ENCODE peak calls at places on chromosomes 12 and 14, in nine cellular contexts. G, K, V, Z, A, R, I, S and Q are unnamed samples.

GRCh38 chr12:128969480-128970055 is 116.3 kb downstream of the GLT1D1 start:
- DNase-seq in R (no peak), Z (no peak), V (peak), I (peak), K (no peak), S (no peak), G (no peak), A (no peak), Q (no peak)

GRCh38 chr12:68240079-68240478 is 13.3 kb downstream of the IL22 start:
- DNase-seq in K (no peak), I (no peak), S (peak), V (no peak), Z (peak), G (no peak), A (no peak), R (no peak), Q (peak)

GRCh38 chr12:28035483-28035882 is 63.0 kb upstream of the PTHLH start:
- DNase-seq in S (peak), Z (no peak), R (no peak), K (no peak), I (no peak), V (no peak), A (no peak), G (no peak), Q (no peak)

GRCh38 chr14:105281354-105282097 is 19.3 kb downstream of the BRF1 start:
- DNase-seq in G (no peak), Z (no peak), R (no peak), K (no peak), V (no peak), I (peak), A (no peak), S (peak), Q (peak)

GRCh38 chr14:90805662-90806548 is 10.3 kb downstream of the TTC7B start:
- DNase-seq in R (peak), I (no peak), K (no peak), Z (peak), S (no peak), A (no peak), V (no peak), G (no peak), Q (no peak)

GRCh38 chr12:90305379-90305778 is 596.7 kb upstream of the ATP2B1 start:
- DNase-seq in A (no peak), S (peak), Z (no peak), R (no peak), K (no peak), G (no peak), I (no peak), V (no peak), Q (no peak)

GRCh38 chr12:29073631-29074239 is 75.3 kb upstream of the FAR2 start:
- DNase-seq in Z (no peak), R (no peak), S (peak), K (peak), G (no peak), A (no peak), V (no peak), I (peak), Q (no peak)

GRCh38 chr14:104865631-104866441 is 768 bp downstream of the CEP170B start:
- DNase-seq in A (peak), R (peak), I (peak), V (peak), Z (peak), S (peak), K (peak), G (no peak), Q (no peak)

GRCh38 chr12:4909734-4910501 is at the start of gene KCNA1:
- DNase-seq in R (no peak), V (no peak), Z (peak), A (no peak), G (no peak), S (no peak), K (no peak), I (peak), Q (no peak)

GRCh38 chr14:63727736-63728728 is at the start of gene SGPP1:
- DNase-seq in K (peak), I (peak), R (peak), V (peak), S (peak), A (peak), G (peak), Z (peak), Q (peak)

GRCh38 chr14:63730659-63731058 is 2.8 kb upstream of the SGPP1 start:
- DNase-seq in S (no peak), G (no peak), K (no peak), A (no peak), Z (no peak), R (no peak), I (no peak), V (no peak), Q (no peak)

GRCh38 chr14:63725786-63726185 is 2.1 kb downstream of the SGPP1 start:
- DNase-seq in R (no peak), A (no peak), G (no peak), S (no peak), Z (no peak), K (no peak), I (peak), V (no peak), Q (no peak)

GRCh38 chr14:63727231-63727735 is 582 bp downstream of the SGPP1 start:
- DNase-seq in I (peak), Z (peak), A (peak), K (peak), V (peak), S (peak), R (peak), G (no peak), Q (no peak)

DNA sequence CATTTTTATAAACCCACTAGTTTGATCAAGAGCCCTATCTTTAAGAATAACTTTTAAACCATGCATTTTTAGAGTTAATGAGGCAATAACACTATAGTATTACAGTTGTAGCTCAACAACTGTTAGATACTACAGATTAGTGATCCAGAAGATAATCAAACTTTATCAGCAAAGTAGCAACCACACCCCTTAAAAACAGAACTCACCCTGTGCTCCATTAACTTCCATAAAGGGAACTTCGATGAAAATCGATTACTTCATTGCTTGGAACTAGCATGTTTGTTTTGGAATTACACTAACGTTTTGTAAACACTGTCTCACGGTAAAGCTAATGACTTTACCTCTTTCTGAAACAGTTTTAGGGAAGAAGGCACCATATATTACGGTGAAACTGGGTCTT is 1.4 kb downstream of the SGPP1 start:
- DNase-seq in K (no peak), G (no peak), Z (no peak), A (no peak), R (no peak), V (no peak), S (no peak), I (no peak), Q (no peak)
- H3K4me3 ChIP-seq in K (peak), G (peak), Z (peak), A (peak), R (peak), V (peak), S (peak), I (peak), Q (peak)

DNA sequence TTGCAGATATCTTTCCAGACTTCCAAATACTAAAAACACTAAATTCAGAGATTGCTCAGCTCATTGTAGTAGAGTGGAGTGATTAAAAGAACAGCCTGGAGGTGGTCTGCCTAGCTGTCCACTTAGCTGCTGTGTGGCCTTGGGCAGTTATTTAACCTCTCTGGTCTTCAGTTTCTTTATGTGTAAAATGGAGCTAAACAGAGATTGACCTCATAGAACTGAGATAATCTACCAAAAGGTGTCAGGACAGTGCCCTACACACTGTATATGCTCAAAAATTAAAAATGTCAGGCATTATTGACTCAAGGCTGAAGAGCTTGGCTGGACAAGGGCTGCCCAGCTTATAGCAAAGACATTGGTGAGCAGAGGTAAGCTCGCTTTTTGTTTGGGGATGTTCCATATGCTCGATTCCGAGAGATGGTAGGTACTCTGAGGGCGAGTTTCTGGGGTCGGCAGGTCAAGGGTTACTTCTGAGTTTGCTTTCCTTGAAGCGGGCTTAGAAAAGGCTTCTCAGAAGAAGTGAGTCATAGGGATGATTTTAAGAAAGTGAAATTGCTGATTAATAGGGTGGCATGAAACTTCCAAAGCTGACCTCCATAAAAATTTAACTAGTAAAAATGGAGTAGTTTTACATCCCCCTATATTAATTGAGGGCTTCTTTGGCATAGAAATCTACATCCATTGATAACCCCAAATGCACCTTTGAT is 107.5 kb downstream of the GPATCH2L start:
- DNase-seq in G (no peak), R (no peak), V (no peak), K (no peak), A (no peak), I (no peak), Z (no peak), S (no peak), Q (no peak)
- H3K4me3 ChIP-seq in G (no peak), R (no peak), V (no peak), K (no peak), A (no peak), I (no peak), Z (no peak), S (no peak), Q (no peak)

GRCh38 chr12:116215021-116215420 is 62.5 kb downstream of the MED13L start:
- DNase-seq in R (no peak), K (no peak), I (no peak), A (no peak), S (no peak), V (no peak), G (no peak), Z (no peak), Q (no peak)

GRCh38 chr12:116217045-116217444 is 60.4 kb downstream of the MED13L start:
- DNase-seq in Z (no peak), A (no peak), I (no peak), R (no peak), S (no peak), K (no peak), V (no peak), G (no peak), Q (no peak)

GRCh38 chr12:116216022-116216756 is 61.3 kb downstream of the MED13L start:
- DNase-seq in G (no peak), V (no peak), I (no peak), R (no peak), S (no peak), K (no peak), Z (no peak), A (no peak), Q (no peak)

GRCh38 chr12:116213014-116213413 is 64.5 kb downstream of the MED13L start:
- DNase-seq in I (no peak), Z (no peak), A (no peak), S (no peak), V (no peak), G (no peak), K (no peak), R (no peak), Q (no peak)

GRCh38 chr12:116213885-116214527 is 63.5 kb downstream of the MED13L start:
- DNase-seq in S (no peak), R (no peak), I (no peak), V (no peak), G (no peak), K (no peak), Z (no peak), A (no peak), Q (no peak)
- H3K4me3 ChIP-seq in S (no peak), R (no peak), I (no peak), V (no peak), G (no peak), K (no peak), Z (no peak), A (no peak), Q (no peak)

DNA sequence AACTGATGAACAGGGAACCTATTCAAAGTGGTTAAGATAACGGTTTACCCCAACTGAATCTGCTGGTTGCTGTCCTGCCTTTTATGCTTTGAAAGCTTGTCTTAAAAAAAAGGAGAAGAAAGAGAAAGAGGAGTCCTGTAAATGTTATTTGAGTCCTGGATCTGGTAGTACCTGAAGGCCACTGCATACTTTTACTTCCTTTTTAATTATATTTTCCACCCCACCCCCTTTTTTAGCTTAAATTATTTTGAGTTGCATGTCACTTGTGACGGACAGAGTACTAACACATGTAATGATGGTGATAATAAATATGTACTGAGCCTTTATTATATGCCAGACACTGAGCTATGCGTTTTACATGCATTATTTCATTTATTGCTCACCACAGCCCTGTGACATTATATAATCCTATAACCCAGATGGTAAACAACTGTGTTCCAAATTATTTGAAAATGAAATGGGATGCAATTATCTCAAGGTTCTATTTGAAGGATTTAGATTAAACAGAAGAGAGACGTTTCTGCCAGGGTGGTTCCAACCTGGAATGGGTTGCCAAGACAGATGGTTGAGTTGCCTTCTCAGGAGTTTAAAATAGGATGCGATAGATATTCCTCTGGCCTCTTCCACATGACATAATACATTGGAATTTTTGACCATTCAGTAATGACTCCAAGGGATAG is 2.7 kb upstream of the AMIGO2 start:
- DNase-seq in A (no peak), V (no peak), R (no peak), S (no peak), G (no peak), Z (no peak), K (no peak), I (no peak), Q (no peak)
- H3K4me3 ChIP-seq in A (no peak), V (no peak), R (no peak), S (no peak), G (no peak), Z (no peak), K (no peak), I (no peak), Q (no peak)

GRCh38 chr12:75481013-75481705 is 604 bp downstream of the GLIPR1 start:
- DNase-seq in K (no peak), A (no peak), I (no peak), Z (no peak), V (no peak), R (no peak), S (no peak), G (no peak), Q (no peak)

GRCh38 chr12:75478395-75478794 is 2.2 kb upstream of the GLIPR1 start:
- DNase-seq in A (no peak), K (no peak), V (no peak), I (no peak), G (no peak), Z (no peak), R (no peak), S (peak), Q (no peak)

GRCh38 chr12:75479963-75480461 is 543 bp upstream of the GLIPR1 start:
- DNase-seq in R (no peak), S (peak), V (no peak), I (no peak), G (no peak), A (no peak), K (no peak), Z (no peak), Q (peak)

GRCh38 chr12:75481774-75482173 is 1.2 kb downstream of the GLIPR1 start:
- DNase-seq in R (no peak), K (no peak), G (no peak), I (no peak), A (no peak), Z (no peak), S (peak), V (no peak), Q (no peak)

GRCh38 chr12:75480469-75480949 is at the start of gene GLIPR1:
- DNase-seq in K (peak), V (peak), R (peak), I (peak), S (peak), G (peak), Z (peak), A (peak), Q (peak)
- H3K4me3 ChIP-seq in K (peak), V (peak), R (peak), I (peak), S (peak), G (peak), Z (peak), A (peak), Q (peak)

GRCh38 chr12:25327321-25327720 is 76.6 kb upstream of the KRAS start:
- DNase-seq in V (no peak), G (no peak), R (no peak), K (no peak), I (no peak), S (no peak), Z (no peak), A (no peak), Q (no peak)

GRCh38 chr12:25323774-25324086 is 73.0 kb upstream of the KRAS start:
- DNase-seq in I (no peak), V (no peak), R (no peak), Z (no peak), S (no peak), G (no peak), K (no peak), A (no peak), Q (no peak)

GRCh38 chr12:25322918-25323773 is 72.4 kb upstream of the KRAS start:
- DNase-seq in V (no peak), K (no peak), A (no peak), S (peak), G (no peak), I (no peak), Z (no peak), R (no peak), Q (no peak)

GRCh38 chr12:25326326-25326725 is 75.6 kb upstream of the KRAS start:
- DNase-seq in S (no peak), G (no peak), K (no peak), R (no peak), Z (no peak), V (no peak), A (no peak), I (no peak), Q (no peak)

GRCh38 chr12:25324861-25325260 is 74.1 kb upstream of the KRAS start:
- DNase-seq in Z (no peak), S (no peak), K (no peak), A (no peak), R (no peak), V (no peak), G (no peak), I (no peak), Q (no peak)
- H3K4me3 ChIP-seq in Z (no peak), S (no peak), K (no peak), A (peak), R (no peak), V (no peak), G (no peak), I (no peak), Q (no peak)

DNA sequence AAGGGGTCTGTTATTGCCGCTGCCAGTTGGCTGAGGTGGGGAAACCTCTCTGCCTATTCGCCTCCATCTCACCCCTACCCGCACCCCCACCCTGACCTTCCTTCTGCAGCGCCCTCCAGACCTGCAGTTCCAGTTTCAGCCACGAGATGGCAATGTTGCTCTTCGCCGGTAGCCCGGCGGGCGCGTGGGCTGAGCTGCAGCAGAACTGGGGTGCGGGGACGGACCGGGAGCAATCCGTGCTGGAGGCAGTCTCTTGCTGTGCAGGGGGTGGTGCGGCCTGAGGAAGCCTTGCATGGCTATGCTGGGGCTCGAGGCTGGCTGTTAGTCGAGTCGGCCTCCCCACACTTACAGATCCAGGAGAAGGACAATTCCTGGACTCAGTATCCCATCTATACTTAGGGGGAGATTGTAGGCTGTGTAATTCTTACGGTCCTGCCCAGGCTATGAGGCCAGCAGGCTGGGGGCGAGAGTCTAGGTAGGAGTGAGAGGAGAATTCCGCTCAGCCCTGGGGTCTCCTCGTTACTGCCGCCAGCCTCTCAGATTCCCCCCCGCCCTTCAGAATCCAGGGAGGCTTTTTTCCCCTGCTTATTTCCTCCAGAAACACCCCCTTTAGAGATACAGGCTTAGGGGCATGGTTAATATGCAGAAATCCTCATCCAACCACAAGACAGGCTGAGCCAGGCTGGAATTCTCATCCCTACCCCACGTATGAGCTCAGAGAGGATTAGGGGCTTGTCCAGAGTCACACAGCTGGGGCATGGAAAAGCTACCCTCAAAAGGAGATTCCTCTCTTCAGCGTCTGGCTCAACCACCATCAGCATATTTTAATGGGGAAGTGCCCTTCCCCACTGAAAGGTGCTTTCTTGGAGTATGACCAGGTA is 118.2 kb downstream of the AACS start:
- DNase-seq in G (peak), A (peak), V (peak), S (peak), R (peak), K (peak), Z (peak), I (peak), Q (peak)
- H3K4me3 ChIP-seq in G (no peak), A (no peak), V (no peak), S (no peak), R (no peak), K (no peak), Z (no peak), I (no peak), Q (no peak)

DNA sequence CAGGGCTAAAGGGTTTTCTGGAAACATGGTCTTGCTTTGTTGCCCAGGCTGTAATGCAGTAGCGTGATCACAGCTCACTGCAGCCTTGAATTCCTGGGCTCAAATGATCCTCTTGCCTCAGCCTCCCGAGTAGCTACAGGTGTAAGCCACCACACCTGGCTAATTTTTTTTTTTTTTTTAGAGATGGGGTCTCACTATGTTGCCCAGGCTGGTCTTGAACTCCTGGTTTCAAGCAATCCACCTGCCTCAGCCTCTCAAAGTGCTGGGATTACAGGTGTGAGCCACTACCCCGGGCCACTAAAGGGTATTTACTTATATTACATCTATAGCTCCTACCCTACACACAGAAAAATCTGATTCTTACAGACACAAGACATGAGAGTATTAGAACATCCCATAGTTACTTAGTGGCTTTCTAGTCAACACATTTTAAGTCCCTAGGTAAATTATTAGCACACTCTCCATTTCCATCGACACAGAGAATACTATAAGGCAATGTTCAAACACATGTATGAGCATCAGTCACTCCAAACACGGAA is 6.2 kb upstream of the DCAF11 start:
- DNase-seq in A (peak), S (no peak), R (peak), G (no peak), Z (no peak), V (no peak), K (no peak), I (no peak), Q (no peak)
- H3K4me3 ChIP-seq in A (no peak), S (no peak), R (no peak), G (no peak), Z (no peak), V (no peak), K (no peak), I (no peak), Q (no peak)

GRCh38 chr14:68551045-68551683 is 241.7 kb downstream of the ZFP36L1 start:
- DNase-seq in A (no peak), V (no peak), Z (peak), G (no peak), K (no peak), S (no peak), I (no peak), R (no peak), Q (no peak)
- H3K4me3 ChIP-seq in A (no peak), V (no peak), Z (no peak), G (no peak), K (no peak), S (no peak), I (no peak), R (no peak), Q (no peak)